ENCODE peak calls at places on chromosomes 12 and 14, in five cellular contexts. U is GM12878, X is A549, G is K562, A is IMR-90. K is an unnamed sample.

GRCh38 chr12:69468237-69469026 is 1.8 kb upstream of the FRS2 start:
- DNase-seq in U (no peak), X (no peak), G (peak; percentile 21), A (no peak), K (no peak)

GRCh38 chr12:93802293-93802692 is 125.1 kb downstream of the CRADD start:
- DNase-seq in G (no peak), U (no peak), X (no peak), A (no peak), K (no peak)

GRCh38 chr12:108430245-108430644 is 84.8 kb upstream of the FICD start:
- DNase-seq in G (no peak), A (peak; percentile 8), U (no peak), X (no peak), K (no peak)

GRCh38 chr14:22802860-22803562 is 12.2 kb downstream of the SLC7A7 start:
- DNase-seq in G (no peak), A (peak; percentile 57), U (no peak), X (no peak), K (no peak)

GRCh38 chr12:131092911-131093901 is 139.5 kb downstream of the ADGRD1 start:
- DNase-seq in A (no peak), X (no peak), U (peak; percentile 98), G (no peak), K (no peak)

GRCh38 chr14:71048393-71048792 is 141.1 kb downstream of the PCNX1 start:
- DNase-seq in A (no peak), U (no peak), X (no peak), G (no peak), K (no peak)

GRCh38 chr12:131221061-131221945 is 267.6 kb downstream of the ADGRD1 start:
- DNase-seq in G (no peak), U (no peak), X (no peak), A (no peak), K (no peak)

GRCh38 chr14:34569750-34570149 is 30.2 kb upstream of the EAPP start:
- DNase-seq in X (no peak), A (peak; percentile 56), G (no peak), U (no peak), K (no peak)

GRCh38 chr12:107818984-107819383 is 44.5 kb downstream of the ASCL4 start:
- DNase-seq in A (peak; percentile 62), X (no peak), U (no peak), G (no peak), K (no peak)

GRCh38 chr12:125057708-125058107 is 7.5 kb upstream of the AACS start:
- DNase-seq in A (no peak), X (no peak), U (no peak), G (no peak), K (no peak)

GRCh38 chr12:28963554-28963953 is 185.5 kb upstream of the FAR2 start:
- DNase-seq in U (no peak), A (peak; percentile 54), G (no peak), X (no peak), K (no peak)

GRCh38 chr12:122111070-122111750 is 32.7 kb downstream of the MLXIP start:
- DNase-seq in U (no peak), G (no peak), A (no peak), X (no peak), K (no peak)

GRCh38 chr14:100688598-100689499 is 37.8 kb upstream of the DLK1 start:
- DNase-seq in A (peak; percentile 82), U (no peak), G (no peak), X (no peak), K (no peak)

GRCh38 chr14:36183402-36183801 is 6.9 kb upstream of the PTCSC3 start:
- DNase-seq in G (no peak), X (no peak), A (no peak), U (no peak), K (no peak)

GRCh38 chr12:27711312-27711682 is 665 bp downstream of the MRPS35 start:
- DNase-seq in G (peak; percentile 17), A (no peak), U (no peak), X (no peak), K (no peak)

GRCh38 chr14:72621387-72622065 is 272.4 kb downstream of the DPF3 start:
- DNase-seq in U (no peak), G (no peak), X (no peak), A (no peak), K (no peak)

GRCh38 chr14:91068642-91069041 is 8.2 kb upstream of the RPS6KA5 start:
- DNase-seq in U (no peak), A (no peak), X (no peak), G (no peak), K (no peak)

GRCh38 chr12:103656291-103656690 is 69.2 kb downstream of the STAB2 start:
- DNase-seq in A (no peak), X (no peak), U (no peak), G (no peak), K (no peak)

GRCh38 chr12:47828967-47829482 is 9.3 kb upstream of the HDAC7 start:
- DNase-seq in X (peak; percentile 72), G (peak; percentile 89), A (peak; percentile 59), U (no peak), K (no peak)

GRCh38 chr12:91353266-91353665 is 170.6 kb upstream of the DCN start:
- DNase-seq in X (no peak), G (no peak), U (no peak), A (no peak), K (no peak)

GRCh38 chr12:6468283-6468575 is 2.2 kb downstream of the VAMP1 start:
- DNase-seq in G (no peak), U (no peak), A (peak; percentile 62), X (no peak), K (peak; percentile 43)

GRCh38 chr12:102429211-102429610 is 51.2 kb downstream of the IGF1 start:
- DNase-seq in A (no peak), G (no peak), U (no peak), X (no peak), K (no peak)

GRCh38 chr12:101552277-101552676 is 42.5 kb upstream of the MYBPC1 start:
- DNase-seq in X (no peak), G (no peak), A (peak; percentile 65), U (no peak), K (no peak)

GRCh38 chr12:11981174-11981733 is 89.5 kb upstream of the BCL2L14 start:
- DNase-seq in A (no peak), X (no peak), U (peak; percentile 98), G (no peak), K (no peak)

GRCh38 chr12:6426882-6427671 is 17.7 kb upstream of the CD27 start:
- DNase-seq in A (no peak), G (no peak), U (peak; percentile 97), X (no peak), K (no peak)

GRCh38 chr12:121300083-121300819 is 3.7 kb upstream of the CAMKK2 start:
- DNase-seq in A (no peak), U (no peak), X (no peak), G (no peak), K (no peak)

GRCh38 chr12:27000962-27001361 is 13.2 kb downstream of the TM7SF3 start:
- DNase-seq in A (no peak), G (no peak), U (no peak), X (no peak), K (no peak)

GRCh38 chr12:110203546-110203945 is 77.5 kb upstream of the ATP2A2 start:
- DNase-seq in G (no peak), A (no peak), U (no peak), X (no peak), K (no peak)

GRCh38 chr14:39055786-39056474 is 47.1 kb downstream of the SEC23A start:
- DNase-seq in G (no peak), A (no peak), U (no peak), X (no peak), K (no peak)

GRCh38 chr12:57204454-57204853 is 12.1 kb upstream of the NXPH4 start:
- DNase-seq in X (no peak), G (no peak), A (no peak), U (no peak), K (no peak)

GRCh38 chr12:129887047-129887568 is 16.7 kb downstream of the TMEM132D start:
- DNase-seq in G (no peak), X (no peak), U (no peak), A (no peak), K (no peak)

GRCh38 chr12:131529196-131530040 is 181.5 kb upstream of the SFSWAP start:
- DNase-seq in G (peak; percentile 48), A (no peak), X (no peak), U (no peak), K (no peak)

GRCh38 chr14:100030441-100031153 is 34.6 kb upstream of the EVL start:
- DNase-seq in X (peak; percentile 25), U (no peak), A (peak; percentile 95), G (no peak), K (no peak)

DNA sequence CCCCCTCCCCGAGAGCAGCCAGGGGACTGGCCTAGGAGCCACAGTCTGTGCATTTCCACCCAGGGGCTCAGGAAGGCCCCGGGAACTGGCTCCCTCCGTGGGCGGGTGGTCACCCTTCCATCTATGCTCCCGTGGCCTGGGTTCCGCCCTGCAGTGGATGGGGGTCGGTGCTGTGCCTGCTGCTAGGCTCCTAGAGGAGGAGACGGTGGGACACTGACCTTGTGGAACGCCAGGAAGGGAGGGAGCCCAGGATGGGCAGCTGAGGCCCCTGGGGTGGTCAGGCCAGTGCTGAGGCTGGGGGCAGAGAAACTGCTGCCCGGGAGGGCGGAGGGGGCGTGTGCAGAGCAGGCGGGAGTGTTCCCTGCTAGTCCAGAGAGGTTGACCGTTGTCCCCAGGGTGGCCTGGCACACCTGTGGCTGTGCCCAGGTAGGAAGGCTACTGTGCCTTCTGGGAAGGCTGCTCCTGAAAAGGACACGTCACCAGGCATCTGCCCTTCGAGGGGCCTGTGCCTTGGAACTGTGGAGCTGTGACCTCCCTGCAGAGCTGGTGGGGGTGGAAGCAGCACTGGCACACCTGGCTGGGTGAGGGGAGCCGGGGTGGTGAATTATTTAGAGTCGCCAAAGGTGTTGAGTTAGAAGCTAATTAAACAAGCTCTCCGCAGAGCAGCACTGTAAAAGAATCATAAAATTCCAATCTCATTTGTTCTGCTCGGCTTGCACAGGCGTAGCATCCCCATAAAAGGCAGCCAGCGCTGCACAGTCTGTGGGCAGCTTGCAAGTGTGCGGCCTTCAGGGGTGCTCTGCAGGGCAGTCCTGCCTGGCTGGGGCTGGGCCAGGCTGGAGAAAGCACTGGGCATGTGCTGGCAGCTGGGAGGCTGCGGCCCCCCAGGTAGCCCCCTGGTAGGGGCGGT is 145.1 kb downstream of the KIF26A start:
- DNase-seq in A (no peak), X (no peak), U (no peak), G (no peak), K (no peak)
- TF ChIP-seq CEBPB in A (no peak), X (no peak), U (no peak), G (no peak), K (no peak)

DNA sequence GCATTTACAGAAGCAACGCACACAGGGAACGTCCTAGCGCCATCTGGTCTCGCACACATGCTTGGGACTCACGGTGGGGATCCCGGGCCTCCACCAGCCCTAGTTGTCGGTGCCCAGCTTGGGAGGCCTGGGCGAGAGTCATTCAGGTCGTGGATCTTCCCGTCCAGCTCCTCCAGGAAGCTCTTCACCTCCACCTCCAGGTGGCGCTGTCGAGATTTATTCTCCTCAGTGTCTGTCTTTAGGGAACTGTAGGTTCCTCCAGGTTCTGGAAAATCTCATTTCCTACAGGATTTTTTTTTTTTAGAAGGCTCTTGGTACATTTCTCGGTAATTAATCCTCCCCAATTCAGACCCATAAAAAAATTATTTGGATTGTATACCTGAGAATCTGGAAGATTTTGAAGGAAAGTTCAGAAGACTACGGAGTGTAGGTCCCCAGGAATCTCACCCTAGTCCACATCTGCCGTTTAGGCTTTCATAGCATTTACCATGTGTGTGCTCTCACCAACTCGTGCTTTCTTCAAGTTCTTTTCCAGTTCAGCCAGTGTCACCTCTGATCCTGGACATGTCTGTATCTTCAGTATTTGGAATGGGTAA is 910.0 kb downstream of the TMEM121 start:
- DNase-seq in U (no peak), X (peak; percentile 3), A (no peak), G (peak; percentile 13), K (no peak)
- TF ChIP-seq CEBPB in U (no peak), X (no peak), A (no peak), G (no peak), K (no peak)

GRCh38 chr12:4107911-4108697 is 165.5 kb upstream of the CCND2 start:
- DNase-seq in X (no peak), U (no peak), G (no peak), A (no peak), K (no peak)
- TF ChIP-seq CEBPB in X (no peak), U (no peak), G (no peak), A (no peak), K (no peak)

GRCh38 chr14:75454963-75455546 is 27.2 kb downstream of the JDP2 start:
- DNase-seq in U (no peak), G (peak; percentile 13), A (peak; percentile 76), X (no peak), K (peak; percentile 15)
- TF ChIP-seq CEBPB in U (no peak), G (no peak), A (no peak), X (no peak), K (no peak)